ENCODE peak calls at places on chromosomes 13 and 19, in four cellular contexts. Z is PC-9, T is astrocyte, J is neural progenitor cell. F is an unnamed sample.

GRCh38 chr19:55305491-55305890 is 19.6 kb downstream of the TMEM150B start:
- DNase-seq in Z (no peak), T (no peak), J (peak; percentile 76), F (no peak)

GRCh38 chr13:31476266-31476665 is 263.1 kb upstream of the RXFP2 start:
- DNase-seq in Z (no peak), T (peak; percentile 84), J (no peak), F (peak; percentile 20)

GRCh38 chr19:2540646-2541454 is 64.9 kb downstream of the GADD45B start:
- DNase-seq in Z (peak; percentile 93), T (peak; percentile 98), J (peak; percentile 98), F (peak; percentile 96)

GRCh38 chr13:92716749-92717148 is 509.9 kb upstream of the GPC6 start:
- DNase-seq in Z (no peak), T (peak; percentile 9), J (no peak), F (no peak)

GRCh38 chr13:75661443-75661842 is 25.3 kb downstream of the LMO7 start:
- DNase-seq in Z (no peak), T (no peak), J (no peak), F (no peak)

GRCh38 chr19:14333101-14333871 is 48.0 kb upstream of the ADGRE5 start:
- DNase-seq in Z (peak; percentile 60), T (no peak), J (peak; percentile 59), F (peak; percentile 51)

GRCh38 chr13:44516771-44517170 is 59.4 kb downstream of the TSC22D1 start:
- DNase-seq in Z (no peak), T (no peak), J (peak; percentile 47), F (no peak)

GRCh38 chr19:30464162-30464561 is 92.0 kb downstream of the ZNF536 start:
- DNase-seq in Z (no peak), T (no peak), J (no peak), F (no peak)

GRCh38 chr19:52901842-52902241 is 4.4 kb upstream of the ZNF320 start:
- DNase-seq in Z (no peak), T (no peak), J (no peak), F (no peak)

GRCh38 chr13:105426454-105426853 is 1109.0 kb downstream of the EFNB2 start:
- DNase-seq in Z (no peak), T (no peak), J (no peak), F (no peak)

GRCh38 chr13:95327190-95327589 is 25.9 kb upstream of the ABCC4 start:
- DNase-seq in Z (no peak), T (no peak), J (no peak), F (no peak)

GRCh38 chr13:112057736-112058518 is 9.0 kb upstream of the SOX1 start:
- DNase-seq in Z (no peak), T (no peak), J (peak; percentile 74), F (no peak)
- TF ChIP-seq EZH2 in Z (no peak), T (peak; percentile 69), J (peak; percentile 87), F (peak; percentile 97)

DNA sequence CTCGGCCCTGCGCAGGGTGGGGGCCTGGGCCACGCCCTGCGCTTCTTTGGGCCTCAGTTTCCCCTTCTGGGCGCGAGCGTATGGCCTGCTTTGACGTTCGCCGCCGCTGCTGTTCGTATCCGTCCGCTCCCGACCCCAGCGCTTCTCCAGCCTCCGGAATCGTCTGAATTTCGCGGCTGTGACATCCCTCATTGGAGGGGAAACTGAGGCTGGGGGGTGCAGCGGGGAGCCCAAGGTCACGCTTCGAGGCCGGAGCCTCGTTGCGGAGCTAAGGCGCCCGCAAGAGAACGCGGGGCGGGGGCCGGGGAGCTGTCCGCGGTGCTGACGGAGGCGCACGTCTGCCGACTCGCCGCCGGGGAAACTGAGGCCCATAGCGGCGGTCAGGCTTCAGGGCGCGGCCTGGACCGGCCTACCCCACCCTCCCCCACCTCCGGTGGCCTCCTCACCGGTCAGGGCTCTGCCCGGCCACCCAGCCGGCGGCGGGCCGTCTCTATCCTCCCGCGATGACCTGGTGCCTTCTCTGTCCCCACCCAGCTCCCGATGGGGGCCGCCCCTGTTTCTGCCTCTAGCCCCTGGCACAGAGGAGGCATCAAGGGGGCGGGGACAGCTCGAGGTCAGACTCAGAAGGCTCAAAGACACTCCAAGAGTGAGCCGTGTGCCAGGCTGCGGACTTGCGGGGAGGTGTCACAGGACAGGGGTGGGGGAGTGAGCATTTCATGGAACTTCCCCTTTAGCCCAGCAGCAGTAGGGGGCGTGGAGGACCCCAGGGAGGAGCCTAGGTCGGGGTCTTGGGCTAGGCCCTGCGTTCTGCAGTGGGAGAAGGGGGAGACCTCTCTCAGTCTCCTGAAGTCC is 3.0 kb upstream of the APC2 start:
- DNase-seq in Z (no peak), T (no peak), J (peak; percentile 79), F (peak; percentile 62)
- TF ChIP-seq EZH2 in Z (no peak), T (peak; percentile 98), J (peak; percentile 63), F (peak; percentile 72)

DNA sequence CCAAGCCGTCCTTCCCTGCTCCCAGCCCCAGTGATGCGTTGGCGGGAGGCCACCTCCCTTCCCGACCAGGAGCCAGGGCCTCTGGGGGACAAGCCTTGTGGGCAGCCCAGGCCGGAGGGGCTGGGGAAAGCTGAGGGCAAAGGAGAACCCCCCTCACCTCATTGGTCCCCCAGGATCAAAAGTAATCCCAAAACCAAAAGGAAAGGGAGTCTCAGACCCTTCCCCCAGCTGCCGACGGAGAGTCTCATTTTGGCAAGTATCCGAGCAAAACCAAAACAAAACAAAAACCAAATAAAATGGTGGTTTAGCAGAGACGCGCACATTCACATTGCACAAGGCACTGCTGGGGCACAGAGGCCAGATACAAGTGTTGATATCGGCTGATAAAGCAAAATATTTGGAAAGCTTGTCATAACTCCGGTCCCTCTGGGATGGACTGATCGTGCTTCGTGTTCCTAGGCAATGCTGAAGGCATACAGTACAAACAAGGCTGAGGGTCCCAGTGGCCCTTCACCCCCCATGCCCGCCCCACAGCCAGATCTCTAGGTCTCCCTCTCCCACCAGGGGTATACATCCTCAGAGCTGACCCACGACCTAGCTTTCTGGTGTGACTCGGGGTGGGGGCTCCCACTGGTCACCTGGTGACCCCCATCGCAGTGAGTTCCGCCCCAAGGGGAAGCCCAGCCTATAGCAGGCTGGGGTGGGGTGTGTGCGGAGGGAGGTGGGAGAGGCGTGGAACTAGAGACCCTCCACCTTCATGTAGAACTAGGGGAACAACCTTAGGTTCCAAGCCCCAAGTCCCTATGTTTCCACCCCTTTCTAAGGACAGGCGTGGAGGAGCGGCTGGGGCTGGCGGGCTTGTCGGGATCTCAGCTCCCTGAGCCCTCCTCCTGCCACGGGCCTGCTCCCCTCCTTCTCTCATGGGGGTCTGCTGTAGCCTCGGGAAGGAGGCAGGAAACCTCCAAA is 2.0 kb downstream of the CEBPA start:
- DNase-seq in Z (no peak), T (no peak), J (no peak), F (no peak)
- TF ChIP-seq EZH2 in Z (no peak), T (no peak), J (no peak), F (no peak)

DNA sequence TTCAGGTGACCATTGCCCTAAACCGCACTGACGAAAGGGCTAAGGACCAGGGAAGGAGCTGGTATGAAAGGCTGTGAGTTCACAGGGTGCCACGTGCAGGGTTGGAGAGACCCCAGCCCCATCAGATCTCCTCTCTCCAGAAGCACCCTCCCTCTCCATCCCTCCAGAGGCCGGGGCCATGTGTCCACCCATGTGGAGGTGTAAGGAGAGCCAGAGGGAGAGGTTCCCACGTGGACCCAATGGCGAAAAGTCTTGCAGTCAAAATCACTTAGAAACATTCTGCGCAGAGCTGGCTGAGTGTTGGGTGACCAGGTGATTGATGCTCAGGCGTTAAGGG is 168.3 kb downstream of the COL4A1 start:
- DNase-seq in Z (no peak), T (no peak), J (no peak), F (no peak)
- TF ChIP-seq EZH2 in Z (no peak), T (no peak), J (no peak), F (no peak)

GRCh38 chr13:113763254-113763653 is 4.2 kb downstream of the TMEM255B start:
- DNase-seq in Z (no peak), T (no peak), J (no peak), F (no peak)
- TF ChIP-seq EZH2 in Z (no peak), T (no peak), J (no peak), F (no peak)

GRCh38 chr19:16327131-16327450 is 2.5 kb downstream of the KLF2 start:
- DNase-seq in Z (no peak), T (no peak), J (no peak), F (no peak)
- TF ChIP-seq EZH2 in Z (no peak), T (no peak), J (no peak), F (no peak)

DNA sequence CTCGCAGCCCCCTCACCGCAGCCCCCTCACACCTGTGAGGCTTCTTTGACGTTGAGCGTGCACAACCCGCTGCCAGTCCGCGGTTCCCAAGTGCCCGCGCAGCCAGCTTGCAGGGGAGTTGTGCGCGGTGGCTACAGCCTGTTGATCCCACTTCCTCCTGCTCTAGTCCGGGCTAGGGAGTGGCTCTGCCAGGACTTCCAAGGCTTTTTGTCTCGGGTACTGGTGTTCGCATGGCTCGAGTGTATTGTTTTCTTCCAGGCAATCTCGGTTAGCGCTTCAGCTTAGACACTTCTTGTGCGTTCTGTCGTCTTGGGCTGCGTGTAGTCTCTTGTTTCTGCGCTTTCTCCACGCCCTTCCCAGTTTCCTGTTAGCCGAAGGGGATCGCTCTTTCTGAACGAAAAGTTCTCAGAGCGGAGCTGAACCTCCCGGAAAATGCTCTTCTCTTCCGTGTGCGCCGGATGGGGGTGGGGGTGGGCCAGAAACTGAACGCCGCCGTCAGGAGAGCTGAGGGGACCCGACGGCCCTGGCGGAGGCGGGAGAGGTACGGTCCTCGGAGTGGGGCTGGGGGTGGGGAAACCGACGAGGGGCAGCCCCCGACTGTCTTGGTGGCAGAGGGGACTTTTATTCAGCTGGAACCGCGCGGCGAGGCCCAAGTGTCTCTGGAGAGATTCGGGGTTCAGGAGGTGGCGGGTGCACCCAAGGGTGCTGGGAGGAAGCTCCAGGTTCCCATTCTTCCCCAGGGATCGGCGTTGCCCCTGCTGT is 706 bp upstream of the DGKH start:
- DNase-seq in Z (no peak), T (peak; percentile 65), J (peak; percentile 79), F (peak; percentile 61)
- TF ChIP-seq EZH2 in Z (no peak), T (no peak), J (no peak), F (no peak)

GRCh38 chr13:26017932-26018690 is 33.7 kb downstream of the SHISA2 start:
- DNase-seq in Z (no peak), T (peak; percentile 35), J (no peak), F (no peak)
- TF ChIP-seq EZH2 in Z (no peak), T (no peak), J (no peak), F (no peak)

GRCh38 chr19:56827708-56828107 is 12.8 kb downstream of the PEG3 start:
- DNase-seq in Z (no peak), T (no peak), J (no peak), F (no peak)
- TF ChIP-seq EZH2 in Z (no peak), T (no peak), J (no peak), F (no peak)

GRCh38 chr19:48938256-48938655 is 4.8 kb downstream of the DHDH start:
- DNase-seq in Z (no peak), T (no peak), J (no peak), F (no peak)

GRCh38 chr19:48935864-48936263 is 2.4 kb downstream of the DHDH start:
- DNase-seq in Z (no peak), T (no peak), J (no peak), F (no peak)

GRCh38 chr19:48928164-48929005 is 5.1 kb upstream of the DHDH start:
- DNase-seq in Z (no peak), T (peak; percentile 37), J (no peak), F (no peak)

GRCh38 chr19:48934837-48935236 is 1.3 kb downstream of the DHDH start:
- DNase-seq in Z (no peak), T (no peak), J (peak; percentile 24), F (no peak)

DNA sequence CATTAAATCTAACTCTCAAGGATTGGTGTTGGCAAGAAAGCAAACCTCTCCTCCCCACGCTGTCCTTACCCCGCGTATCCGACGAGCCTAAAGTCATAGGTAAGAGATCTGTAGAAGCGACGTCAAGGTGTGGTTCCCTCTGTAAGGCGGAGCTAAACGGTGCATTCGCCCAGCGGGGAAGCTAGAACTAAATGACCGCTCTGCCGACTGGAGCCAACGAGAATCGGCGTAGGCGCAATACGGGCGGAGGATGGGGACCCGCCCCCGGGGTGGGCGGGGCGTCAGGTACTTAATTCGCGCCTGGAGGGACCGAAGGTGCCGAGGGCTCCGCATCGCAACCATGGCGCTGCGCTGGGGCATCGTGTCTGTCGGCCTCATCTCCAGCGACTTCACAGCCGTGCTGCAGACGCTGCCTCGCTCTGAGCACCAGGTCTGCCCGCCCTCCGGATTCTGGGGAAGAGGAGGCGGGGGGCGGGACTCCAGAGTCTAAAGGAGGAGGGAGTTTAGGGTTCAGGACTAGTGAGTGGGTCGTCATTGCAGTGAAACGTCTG is at the start of gene DHDH:
- DNase-seq in Z (peak; percentile 93), T (peak; percentile 47), J (peak; percentile 97), F (peak; percentile 93)
- TF ChIP-seq EZH2 in Z (no peak), T (no peak), J (no peak), F (no peak)

F was measured in hepatocyte.